ENCODE peak calls at places on chromosomes 1 and 21, in seven cellular contexts. U is HCT116, M is Peyer's patch, V is GM12878, L is stomach, A is adrenal gland, I is IMR-90. Z is an unnamed sample.
A peak's percentile ranks its signal among the peaks of the same experiment; 100 is the strongest.

GRCh38 chr1:50978144-50978851 is 8.3 kb downstream of the CDKN2C start:
- DNase-seq in U (no peak), M (peak; percentile 74), V (no peak), L (peak; percentile 61), A (peak; percentile 85), I (peak; percentile 49), Z (peak; percentile 84)

GRCh38 chr1:38512789-38513188 is 346.8 kb downstream of the RRAGC start:
- DNase-seq in U (no peak), M (no peak), V (no peak), L (no peak), A (no peak), I (no peak), Z (no peak)

GRCh38 chr1:11187000-11187399 is 2.2 kb upstream of the ANGPTL7 start:
- DNase-seq in U (no peak), M (no peak), V (no peak), L (no peak), A (no peak), I (no peak), Z (no peak)

GRCh38 chr1:79323240-79324025 is 316.9 kb upstream of the ADGRL4 start:
- DNase-seq in U (peak; percentile 12), M (no peak), V (no peak), L (no peak), A (no peak), I (peak; percentile 100), Z (no peak)

GRCh38 chr1:246923482-246923881 is 8.3 kb downstream of the AHCTF1 start:
- DNase-seq in U (no peak), M (no peak), V (no peak), L (no peak), A (no peak), I (no peak), Z (no peak)

GRCh38 chr1:246533371-246533905 is 26.4 kb upstream of the SMYD3 start:
- DNase-seq in U (no peak), M (no peak), V (no peak), L (no peak), A (no peak), I (no peak), Z (no peak)

GRCh38 chr21:32612999-32613337 is 791 bp upstream of the CFAP298 start:
- DNase-seq in U (no peak), M (no peak), V (no peak), L (no peak), A (no peak), I (no peak), Z (no peak)

GRCh38 chr1:116375884-116376733 is 3.1 kb downstream of the ATP1A1 start:
- DNase-seq in U (peak; percentile 68), M (peak; percentile 93), V (no peak), L (peak; percentile 83), A (peak; percentile 76), I (peak; percentile 68), Z (peak; percentile 87)

GRCh38 chr1:230766318-230766717 is 19.1 kb downstream of the CAPN9 start:
- DNase-seq in U (no peak), M (no peak), V (no peak), L (no peak), A (no peak), I (no peak), Z (no peak)

GRCh38 chr1:17538428-17539130 is 919 bp upstream of the ARHGEF10L start:
- DNase-seq in U (no peak), M (no peak), V (no peak), L (no peak), A (peak; percentile 73), I (peak; percentile 44), Z (no peak)

GRCh38 chr1:223143760-223144248 is 756 bp upstream of the TLR5 start:
- DNase-seq in U (no peak), M (peak; percentile 79), V (peak; percentile 21), L (peak; percentile 35), A (peak; percentile 58), I (no peak), Z (no peak)

GRCh38 chr1:203178821-203179220 is 3.2 kb upstream of the MYBPH start:
- DNase-seq in U (no peak), M (no peak), V (no peak), L (no peak), A (no peak), I (no peak), Z (no peak)

GRCh38 chr1:236110137-236110536 is 32.2 kb upstream of the GPR137B start:
- DNase-seq in U (no peak), M (no peak), V (no peak), L (no peak), A (no peak), I (no peak), Z (peak; percentile 46)

GRCh38 chr1:28909198-28909597 is 5.2 kb upstream of the EPB41 start:
- DNase-seq in U (no peak), M (no peak), V (no peak), L (no peak), A (peak; percentile 5), I (no peak), Z (no peak)

GRCh38 chr21:45737485-45738166 is 94.1 kb downstream of the PCBP3 start:
- DNase-seq in U (no peak), M (no peak), V (no peak), L (no peak), A (no peak), I (no peak), Z (no peak)

GRCh38 chr1:118136511-118136937 is 48.5 kb downstream of the SPAG17 start:
- DNase-seq in U (no peak), M (no peak), V (peak; percentile 47), L (no peak), A (no peak), I (peak; percentile 90), Z (no peak)

GRCh38 chr21:31279986-31280385 is 64.1 kb downstream of the TIAM1 start:
- DNase-seq in U (no peak), M (no peak), V (no peak), L (no peak), A (no peak), I (peak; percentile 37), Z (no peak)

GRCh38 chr1:29122662-29122986 is 1.1 kb downstream of the TMEM200B start:
- DNase-seq in U (no peak), M (peak; percentile 53), V (no peak), L (peak; percentile 49), A (no peak), I (peak; percentile 67), Z (no peak)

GRCh38 chr1:10917513-10918454 is 94.7 kb upstream of the TARDBP start:
- DNase-seq in U (no peak), M (no peak), V (no peak), L (no peak), A (no peak), I (no peak), Z (peak; percentile 7)

GRCh38 chr1:23763040-23763577 is 15.1 kb upstream of the PITHD1 start:
- DNase-seq in U (no peak), M (no peak), V (no peak), L (peak; percentile 44), A (no peak), I (no peak), Z (no peak)

GRCh38 chr1:44405804-44406743 is 1.0 kb downstream of the RNF220 start:
- DNase-seq in U (no peak), M (peak; percentile 47), V (no peak), L (no peak), A (no peak), I (no peak), Z (no peak)

GRCh38 chr1:161787355-161787754 is 21.2 kb downstream of the ATF6 start:
- DNase-seq in U (no peak), M (no peak), V (no peak), L (no peak), A (no peak), I (no peak), Z (no peak)

GRCh38 chr1:18077657-18078215 is 29.9 kb upstream of the IGSF21 start:
- DNase-seq in U (no peak), M (no peak), V (no peak), L (no peak), A (no peak), I (no peak), Z (no peak)

DNA sequence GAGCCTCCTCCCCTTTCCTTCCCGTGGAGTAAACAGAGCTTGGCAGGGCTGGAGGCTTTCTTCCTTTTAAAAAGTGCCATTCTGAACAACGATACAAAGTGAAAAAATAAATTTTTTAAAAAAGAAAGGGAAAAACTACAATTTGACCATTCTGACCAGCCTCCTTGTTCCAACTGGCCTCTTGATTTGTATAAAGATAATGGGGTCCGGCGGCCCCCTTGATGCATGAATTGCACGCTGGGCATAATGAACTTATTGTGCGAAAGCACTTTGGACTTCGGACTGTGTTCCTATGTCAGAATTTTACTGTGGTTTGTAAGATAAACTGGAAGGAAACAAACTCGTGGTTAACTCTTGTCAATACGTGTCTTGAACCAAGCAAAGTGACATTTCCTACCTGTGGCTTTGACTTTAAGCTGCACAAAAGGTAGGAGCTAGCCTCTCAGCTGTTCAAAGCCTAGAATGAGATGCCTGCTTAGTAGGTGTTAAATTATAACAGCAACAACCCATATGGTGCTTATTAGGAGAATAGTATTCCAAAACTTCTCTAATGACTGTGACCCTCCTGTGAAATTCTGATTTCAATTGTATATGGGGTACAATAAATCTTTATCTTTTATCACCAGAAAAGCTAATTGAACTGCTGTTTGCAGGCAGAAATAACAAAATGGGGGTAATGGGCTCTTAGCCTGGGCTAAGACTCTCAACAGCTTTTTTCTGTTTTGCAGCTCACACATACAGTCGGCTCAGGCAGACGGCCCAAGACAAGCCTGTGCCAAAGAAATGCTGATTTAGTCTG is 9.4 kb downstream of the IRF2BP2 start:
- DNase-seq in U (peak; percentile 51), M (peak; percentile 77), V (no peak), L (peak; percentile 66), A (peak; percentile 77), I (no peak), Z (peak; percentile 41)
- TF ChIP-seq POLR2A in U (no peak), M (peak; percentile 17), V (peak; percentile 45), L (no peak), A (no peak), I (peak; percentile 42), Z (no peak)

GRCh38 chr1:93662481-93663190 is 19.0 kb downstream of the BCAR3 start:
- DNase-seq in U (no peak), M (no peak), V (no peak), L (no peak), A (no peak), I (peak; percentile 38), Z (no peak)
- H3K4me1 ChIP-seq in U (peaks cover 53% of the 10 kb centered on the region), M (peaks cover 12% of the 10 kb centered on the region), V (no peaks in the 10 kb centered on the region), L (peaks cover 7% of the 10 kb centered on the region), A (peaks cover 67% of the 10 kb centered on the region), I (peaks cover 54% of the 10 kb centered on the region), Z (no peaks in the 10 kb centered on the region)

GRCh38 chr1:39691383-39692151 is at the start of gene HPCAL4:
- DNase-seq in U (peak; percentile 74), M (peak; percentile 94), V (no peak), L (peak; percentile 96), A (peak; percentile 97), I (peak; percentile 46), Z (peak; percentile 85)
- TF ChIP-seq POLR2A in U (no peak), M (no peak), V (no peak), L (no peak), A (no peak), I (no peak), Z (no peak)

GRCh38 chr1:3871451-3871805 is 14.2 kb downstream of the DFFB start:
- DNase-seq in U (no peak), M (no peak), V (no peak), L (no peak), A (no peak), I (no peak), Z (no peak)
- H3K4me1 ChIP-seq in U (no peaks in the 10 kb centered on the region), M (no peaks in the 10 kb centered on the region), V (no peaks in the 10 kb centered on the region), L (no peaks in the 10 kb centered on the region), A (no peaks in the 10 kb centered on the region), I (no peaks in the 10 kb centered on the region), Z (no peaks in the 10 kb centered on the region)